ENCODE peak calls at places on chromosomes 2 and 18, in seven cellular contexts. I, X, T, Y, M, U and O are unnamed samples.

GRCh38 chr2:44367591-44367990 is 5.8 kb downstream of the CAMKMT start:
- DNase-seq in Y (no peak), X (no peak), T (no peak), U (no peak), I (no peak), M (no peak), O (no peak)

GRCh38 chr2:96233880-96234316 is 25.3 kb upstream of the STARD7 start:
- DNase-seq in T (no peak), M (no peak), Y (no peak), I (no peak), U (no peak), X (no peak), O (no peak)

GRCh38 chr2:120765031-120765910 is 29.6 kb downstream of the GLI2 start:
- DNase-seq in Y (peak), X (peak), T (no peak), U (no peak), M (no peak), I (no peak), O (no peak)

GRCh38 chr18:5630766-5631413 is 87.1 kb upstream of the EPB41L3 start:
- DNase-seq in M (no peak), T (no peak), Y (no peak), I (no peak), U (no peak), X (no peak), O (no peak)

GRCh38 chr2:200380139-200380561 is 73.7 kb downstream of the SPATS2L start:
- DNase-seq in Y (no peak), U (no peak), M (no peak), X (no peak), T (no peak), I (no peak), O (no peak)

GRCh38 chr2:8579686-8580085 is 102.2 kb upstream of the ID2 start:
- DNase-seq in Y (no peak), T (no peak), I (no peak), U (no peak), X (no peak), M (no peak), O (no peak)

GRCh38 chr2:166112193-166112605 is 15.6 kb downstream of the SCN1A start:
- DNase-seq in U (no peak), I (no peak), Y (no peak), M (no peak), T (no peak), X (no peak), O (no peak)

GRCh38 chr2:167749016-167749415 is 498.4 kb downstream of the STK39 start:
- DNase-seq in U (no peak), I (no peak), M (no peak), T (no peak), Y (no peak), X (no peak), O (no peak)

GRCh38 chr2:170530284-170530745 is 184.8 kb upstream of the SP5 start:
- DNase-seq in M (peak), Y (peak), X (no peak), U (peak), I (no peak), T (peak), O (no peak)

GRCh38 chr2:206920310-206920709 is 19.0 kb upstream of the CPO start:
- DNase-seq in Y (no peak), M (no peak), I (no peak), U (no peak), X (no peak), T (no peak), O (no peak)

GRCh38 chr2:199987586-199987985 is 32.2 kb downstream of the MAIP1 start:
- DNase-seq in U (no peak), T (no peak), I (no peak), Y (no peak), X (no peak), M (no peak), O (no peak)

GRCh38 chr2:171297951-171298350 is 135.8 kb downstream of the METTL8 start:
- DNase-seq in T (no peak), X (no peak), U (no peak), M (no peak), I (no peak), Y (no peak), O (no peak)

GRCh38 chr18:77071711-77072292 is 60.8 kb downstream of the MBP start:
- DNase-seq in U (no peak), M (peak), I (no peak), X (no peak), T (no peak), Y (no peak), O (no peak)

DNA sequence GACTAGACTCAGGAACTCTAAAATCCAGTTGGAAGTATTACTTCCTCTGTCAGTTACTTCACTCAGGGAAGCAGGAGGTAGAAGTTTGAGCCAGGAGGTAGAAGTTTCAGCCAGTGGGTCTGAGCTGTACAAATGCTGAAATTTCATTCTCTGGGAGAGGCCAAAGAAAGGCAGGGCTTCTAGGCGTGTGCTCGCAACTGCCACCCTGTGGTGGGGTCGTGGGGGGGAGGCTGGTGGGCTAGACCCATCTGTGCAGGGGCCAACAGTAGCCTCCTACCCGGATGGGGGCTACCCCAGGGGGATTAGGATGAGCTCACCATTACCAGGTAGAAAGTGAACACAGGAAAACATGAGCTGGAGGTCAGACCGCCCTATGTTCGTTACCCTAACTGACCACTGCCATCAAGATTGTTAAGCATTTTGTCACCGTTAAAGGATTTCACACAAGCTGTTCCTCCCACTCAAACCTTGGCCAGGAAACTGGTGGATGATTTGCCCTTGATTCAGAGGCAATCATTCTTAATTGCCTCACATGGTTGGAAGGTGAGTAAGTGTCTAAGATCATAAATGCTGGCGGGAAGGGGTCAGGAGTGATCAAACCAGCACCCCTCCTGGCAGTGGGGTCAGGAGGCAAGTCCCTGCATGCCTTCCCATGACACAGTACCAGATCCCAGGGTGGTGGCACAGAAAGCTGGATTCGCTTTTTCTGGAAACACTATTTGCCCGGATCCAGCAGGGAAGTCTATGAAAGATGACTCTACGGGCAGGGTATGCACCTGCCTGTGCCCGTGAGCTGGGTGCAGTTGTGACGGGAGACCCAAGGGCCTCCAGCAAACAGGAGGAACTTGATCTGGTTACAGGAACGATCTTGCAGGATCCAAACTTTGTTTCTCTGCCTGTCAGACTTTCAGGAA is 5.2 kb upstream of the FHL2 start:
- DNase-seq in I (peak), M (no peak), Y (no peak), U (peak), X (no peak), T (peak), O (no peak)
- TF ChIP-seq POLR2A in I (no peak), M (no peak), Y (no peak), U (no peak), X (no peak), T (peak), O (no peak)

GRCh38 chr18:61998957-61999356 is 106.2 kb upstream of the RNF152 start:
- DNase-seq in I (no peak), T (no peak), X (no peak), Y (no peak), U (no peak), M (no peak), O (no peak)
- TF ChIP-seq POLR2AphosphoS5 in I (no peak), T (no peak), X (no peak), Y (no peak), U (no peak), M (no peak), O (no peak)

DNA sequence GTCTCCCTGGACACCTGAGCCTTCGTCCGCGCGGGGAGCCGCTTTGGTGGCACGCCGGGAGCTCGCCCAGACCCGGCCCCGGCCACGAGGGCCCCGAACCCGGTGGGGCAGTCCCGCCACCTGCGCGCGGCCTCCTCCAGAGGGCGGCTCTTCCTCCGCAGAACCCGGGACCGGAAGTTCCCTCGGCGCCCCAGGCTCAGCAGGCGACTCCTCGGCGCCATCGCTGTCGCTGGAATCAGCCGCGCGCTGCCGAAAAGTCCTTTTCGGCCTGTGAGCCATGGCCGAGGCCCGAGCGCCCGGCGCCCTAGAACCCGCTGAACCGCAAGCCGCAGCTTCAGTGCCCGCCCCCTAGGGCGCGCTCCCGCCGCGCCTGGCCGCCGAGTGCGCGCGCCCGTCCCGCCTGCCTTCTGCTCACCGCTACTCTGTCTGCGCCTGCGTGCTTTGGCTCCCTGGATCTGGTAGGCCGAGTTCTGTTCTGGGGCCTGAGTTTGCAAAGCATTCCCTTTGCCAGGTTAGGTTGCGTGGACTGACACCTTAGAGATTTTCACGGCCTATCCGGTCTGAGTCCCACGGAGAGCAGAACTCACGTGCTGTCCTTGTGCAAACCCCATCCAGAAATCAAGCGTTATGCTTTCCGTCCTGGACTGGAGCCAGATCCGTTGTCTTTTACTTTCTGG is at the start of gene GCFC2:
- DNase-seq in T (peak), X (peak), Y (peak), I (peak), U (peak), M (peak), O (peak)
- TF ChIP-seq POLR2A in T (peak), X (no peak), Y (no peak), I (peak), U (peak), M (peak), O (peak)

DNA sequence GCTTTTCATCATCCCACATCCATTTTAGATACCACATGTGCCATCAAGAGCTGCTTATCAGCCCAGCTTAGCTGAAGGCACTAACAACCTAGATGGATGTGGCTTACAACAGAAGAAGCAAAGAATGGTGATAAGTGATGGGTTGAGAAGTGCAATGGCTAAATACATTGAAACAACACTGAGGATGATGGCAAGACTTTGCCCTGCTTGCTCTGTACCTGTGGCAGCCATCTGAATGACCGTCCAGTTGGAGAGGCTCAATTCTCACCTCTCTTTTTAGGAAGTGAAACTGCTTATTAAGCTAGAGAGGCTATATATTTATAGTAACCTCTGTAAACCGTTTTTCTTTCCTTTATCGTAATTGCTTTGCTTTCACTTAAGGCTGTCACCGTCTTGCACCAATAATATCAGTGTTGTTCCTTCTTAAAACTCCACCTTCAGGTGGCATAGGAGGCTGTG is 5.7 kb downstream of the GPATCH11 start:
- DNase-seq in Y (no peak), U (no peak), T (no peak), M (no peak), I (no peak), X (no peak), O (peak)
- TF ChIP-seq POLR2AphosphoS5 in Y (no peak), U (no peak), T (no peak), M (no peak), I (no peak), X (no peak), O (peak)

GRCh38 chr2:233059797-233060499 is at the start of gene INPP5D:
- DNase-seq in T (peak), I (no peak), Y (peak), M (peak), U (no peak), X (peak), O (peak)
- TF ChIP-seq POLR2A in T (peak), I (no peak), Y (no peak), M (no peak), U (no peak), X (peak), O (peak)

GRCh38 chr18:62741118-62741566 is 25.8 kb downstream of the PHLPP1 start:
- DNase-seq in T (peak), M (no peak), X (no peak), I (peak), U (no peak), Y (no peak), O (no peak)
- TF ChIP-seq POLR2AphosphoS5 in T (peak), M (peak), X (no peak), I (peak), U (no peak), Y (no peak), O (no peak)

GRCh38 chr2:68319397-68320117 is at the start of gene CNRIP1:
- DNase-seq in T (peak), Y (peak), U (no peak), I (no peak), X (peak), M (peak), O (peak)
- TF ChIP-seq POLR2A in T (peak), Y (peak), U (no peak), I (no peak), X (no peak), M (no peak), O (no peak)

DNA sequence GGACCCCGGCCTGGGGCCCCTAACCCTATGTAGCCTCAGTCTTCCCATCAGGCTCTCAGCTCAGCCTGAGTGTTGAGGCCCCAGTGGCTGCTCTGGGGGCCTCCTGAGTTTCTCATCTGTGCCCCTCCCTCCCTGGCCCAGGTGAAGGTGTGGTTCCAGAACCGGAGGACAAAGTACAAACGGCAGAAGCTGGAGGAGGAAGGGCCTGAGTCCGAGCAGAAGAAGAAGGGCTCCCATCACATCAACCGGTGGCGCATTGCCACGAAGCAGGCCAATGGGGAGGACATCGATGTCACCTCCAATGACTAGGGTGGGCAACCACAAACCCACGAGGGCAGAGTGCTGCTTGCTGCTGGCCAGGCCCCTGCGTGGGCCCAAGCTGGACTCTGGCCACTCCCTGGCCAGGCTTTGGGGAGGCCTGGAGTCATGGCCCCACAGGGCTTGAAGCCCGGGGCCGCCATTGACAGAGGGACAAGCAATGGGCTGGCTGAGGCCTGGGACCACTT is 16.4 kb downstream of the EMX1 start:
- DNase-seq in T (no peak), I (no peak), M (no peak), X (peak), Y (no peak), U (no peak), O (no peak)
- TF ChIP-seq POLR2AphosphoS5 in T (no peak), I (no peak), M (no peak), X (no peak), Y (no peak), U (no peak), O (no peak)

GRCh38 chr2:61091485-61091884 is 25.8 kb downstream of the SANBR start:
- DNase-seq in T (no peak), Y (no peak), X (no peak), I (no peak), M (no peak), U (no peak), O (no peak)

GRCh38 chr2:61090386-61090921 is 24.8 kb downstream of the SANBR start:
- DNase-seq in X (no peak), Y (no peak), M (no peak), U (no peak), T (no peak), I (no peak), O (no peak)

DNA sequence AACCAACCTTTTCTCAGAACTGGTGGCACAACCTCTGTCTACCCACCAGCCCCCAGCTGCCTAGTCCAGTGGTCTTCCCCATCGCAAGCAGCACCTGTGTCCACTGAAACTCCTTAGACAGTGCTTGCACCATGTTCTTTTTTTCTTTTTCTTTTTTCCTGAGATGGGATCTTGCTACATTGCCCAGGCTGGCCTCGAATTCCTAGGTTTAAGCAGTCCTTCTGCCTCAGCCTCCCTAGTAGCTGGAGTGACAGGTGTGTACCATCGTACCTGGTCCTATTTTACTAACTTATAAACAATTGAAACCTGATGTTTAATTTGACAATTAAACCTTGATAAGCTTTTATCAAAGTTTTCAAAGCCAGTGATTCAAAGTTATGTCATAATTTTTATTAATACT is 30.8 kb downstream of the SANBR start:
- DNase-seq in I (no peak), M (no peak), T (no peak), Y (no peak), U (no peak), X (no peak), O (no peak)
- TF ChIP-seq POLR2A in I (no peak), M (no peak), T (no peak), Y (no peak), U (no peak), X (no peak), O (no peak)